ENCODE peak calls at places on chromosome 11, in six cellular contexts. N is IMR-90, M is H1, H is H9, A is mesendoderm, R is mesenchymal stem cell. V is an unnamed sample.

GRCh38 chr11:56412396-56412795 is at the start of gene OR5AL1:
- DNase-seq in N (no peak), M (no peak), H (no peak), A (no peak), R (no peak), V (no peak)

GRCh38 chr11:36451045-36451444 is 59.0 kb downstream of the TRAF6 start:
- DNase-seq in N (no peak), M (no peak), H (no peak), A (no peak), R (no peak), V (no peak)

GRCh38 chr11:129943036-129943435 is 47.7 kb upstream of the NFRKB start:
- DNase-seq in N (no peak), M (no peak), H (no peak), A (no peak), R (no peak), V (no peak)

GRCh38 chr11:101863361-101863760 is 51.4 kb upstream of the CEP126 start:
- DNase-seq in N (peak; percentile 79), M (no peak), H (no peak), A (peak; percentile 79), R (peak; percentile 49), V (no peak)

GRCh38 chr11:68882391-68882790 is 21.2 kb downstream of the MRPL21 start:
- DNase-seq in N (no peak), M (no peak), H (no peak), A (no peak), R (no peak), V (no peak)

GRCh38 chr11:44236261-44236660 is 73.7 kb downstream of the ALX4 start:
- DNase-seq in N (no peak), M (no peak), H (no peak), A (no peak), R (no peak), V (no peak)

GRCh38 chr11:117157507-117157906 is 13.4 kb downstream of the PAFAH1B2 start:
- DNase-seq in N (no peak), M (no peak), H (no peak), A (no peak), R (no peak), V (no peak)

GRCh38 chr11:10584071-10584501 is 15.6 kb upstream of the LYVE1 start:
- DNase-seq in N (peak; percentile 75), M (no peak), H (no peak), A (no peak), R (peak; percentile 52), V (no peak)

GRCh38 chr11:123072279-123072678 is 10.3 kb upstream of the HSPA8 start:
- DNase-seq in N (no peak), M (no peak), H (no peak), A (no peak), R (no peak), V (no peak)

GRCh38 chr11:2091786-2092463 is 47.3 kb downstream of the IGF2 start:
- DNase-seq in N (no peak), M (no peak), H (no peak), A (no peak), R (no peak), V (no peak)

GRCh38 chr11:65642014-65642671 is 4.2 kb downstream of the SIPA1 start:
- DNase-seq in N (no peak), M (no peak), H (peak; percentile 89), A (peak; percentile 66), R (no peak), V (peak; percentile 33)

GRCh38 chr11:75406338-75406777 is 7.0 kb downstream of the RPS3 start:
- DNase-seq in N (peak; percentile 87), M (no peak), H (no peak), A (peak; percentile 40), R (no peak), V (no peak)

GRCh38 chr11:75350743-75351540 is 519 bp downstream of the ARRB1 start:
- DNase-seq in N (peak; percentile 46), M (no peak), H (peak; percentile 70), A (peak; percentile 79), R (peak; percentile 64), V (no peak)

GRCh38 chr11:76698321-76699043 is 27.9 kb upstream of the LRRC32 start:
- DNase-seq in N (no peak), M (peak; percentile 27), H (peak; percentile 74), A (peak; percentile 69), R (no peak), V (no peak)

GRCh38 chr11:76700177-76701100 is 29.9 kb upstream of the LRRC32 start:
- DNase-seq in N (peak; percentile 97), M (no peak), H (no peak), A (no peak), R (peak; percentile 94), V (no peak)

GRCh38 chr11:76701701-76702100 is 31.2 kb upstream of the LRRC32 start:
- DNase-seq in N (peak; percentile 63), M (no peak), H (no peak), A (peak; percentile 26), R (peak; percentile 66), V (no peak)

GRCh38 chr11:76696756-76697155 is 26.2 kb upstream of the LRRC32 start:
- DNase-seq in N (no peak), M (no peak), H (no peak), A (no peak), R (no peak), V (no peak)

GRCh38 chr11:76699461-76700091 is 29.0 kb upstream of the LRRC32 start:
- DNase-seq in N (peak; percentile 48), M (no peak), H (no peak), A (no peak), R (peak; percentile 46), V (no peak)
- H3K18ac ChIP-seq in N (peak overlapping the region; percentile 8), M (no peak overlapping the region), H (no peak overlapping the region), A (no peak overlapping the region), R (peak overlapping the region; percentile 72), V (no peak overlapping the region)

GRCh38 chr11:115208808-115209259 is 295.4 kb downstream of the CADM1 start:
- DNase-seq in N (no peak), M (no peak), H (no peak), A (no peak), R (no peak), V (no peak)
- H2BK15ac ChIP-seq in N (no peak overlapping the region), M (no peak overlapping the region), H (no peak overlapping the region), A (no peak overlapping the region), R (no peak overlapping the region), V (no peak overlapping the region)

GRCh38 chr11:59872076-59872475 is 5.8 kb upstream of the TCN1 start:
- DNase-seq in N (no peak), M (no peak), H (no peak), A (no peak), R (no peak), V (no peak)
- H3K4ac ChIP-seq in N (no peak overlapping the region), M (no peak overlapping the region), H (no peak overlapping the region), A (no peak overlapping the region), R (no peak overlapping the region), V (no peak overlapping the region)

GRCh38 chr11:63939351-63939920 is 634 bp downstream of the NAA40 start:
- DNase-seq in N (no peak), M (no peak), H (peak; percentile 44), A (peak; percentile 47), R (peak; percentile 47), V (no peak)

GRCh38 chr11:63941901-63942300 is 3.1 kb downstream of the NAA40 start:
- DNase-seq in N (no peak), M (no peak), H (no peak), A (no peak), R (no peak), V (no peak)

GRCh38 chr11:63937713-63938480 is 905 bp upstream of the NAA40 start:
- DNase-seq in N (no peak), M (no peak), H (peak; percentile 55), A (peak; percentile 56), R (no peak), V (no peak)

GRCh38 chr11:63940786-63941185 is 2.0 kb downstream of the NAA40 start:
- DNase-seq in N (no peak), M (no peak), H (no peak), A (no peak), R (no peak), V (no peak)

DNA sequence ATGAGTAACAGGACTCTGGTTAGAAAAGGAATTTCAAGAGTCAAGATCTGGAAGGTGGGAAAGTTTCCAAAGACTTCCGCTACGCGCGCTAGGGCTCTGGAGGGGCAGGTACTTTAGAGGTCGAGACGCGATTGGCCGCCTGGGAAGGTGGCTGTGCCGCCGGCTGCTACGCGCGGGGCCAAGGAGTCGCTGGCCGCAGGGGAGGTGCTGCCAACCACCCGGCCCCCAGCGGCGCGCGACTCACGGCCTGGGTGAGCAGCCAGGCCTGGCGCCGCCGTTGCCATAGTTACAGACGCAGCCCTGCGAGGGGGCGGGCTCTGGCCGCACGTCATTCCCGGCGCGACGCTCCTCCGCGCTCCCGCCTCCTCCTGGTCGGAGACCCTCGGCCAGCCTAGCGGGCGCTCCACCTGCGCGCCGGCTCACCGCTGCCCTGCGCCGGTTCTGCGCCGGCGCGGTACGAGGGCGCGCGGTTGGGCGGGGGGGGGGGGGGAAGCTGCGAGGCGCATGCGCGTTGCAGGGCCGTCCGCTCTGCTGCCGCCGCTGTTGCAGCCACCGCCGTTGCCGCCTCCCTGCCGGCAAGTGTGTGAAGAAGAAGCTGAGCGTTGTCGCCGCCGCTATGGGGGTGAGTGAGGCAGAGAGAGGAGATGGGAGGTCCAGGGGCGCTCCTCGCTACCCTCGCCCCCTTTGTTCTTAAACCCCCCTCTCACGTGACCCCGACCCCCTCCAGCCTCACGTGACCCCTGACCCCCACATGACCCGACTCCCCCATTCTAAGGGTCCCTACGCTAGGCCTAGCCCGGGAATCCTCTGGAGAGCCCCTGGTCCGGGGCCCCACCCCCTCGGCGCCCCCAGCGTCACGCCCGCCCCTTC is at the start of gene NAA40:
- DNase-seq in N (peak; percentile 94), M (peak; percentile 96), H (peak; percentile 97), A (peak; percentile 99), R (peak; percentile 94), V (peak; percentile 98)
- H3K18ac ChIP-seq in N (peak within 1 kb of the TSS; percentile 36), M (peak within 1 kb of the TSS; percentile 100), H (peak within 1 kb of the TSS; percentile 93), A (peak within 1 kb of the TSS; percentile 85), R (peak within 1 kb of the TSS; percentile 99), V (peak within 1 kb of the TSS; percentile 100)